ENCODE peak calls at places on chromosomes 11 and 22, in five cellular contexts. One of them, this sample, is unnamed.

GRCh38 chr11:57279131-57279530 is 42.1 kb upstream of the APLNR start:
- DNase-seq in NCI-H2029 treated with DMSO at 0.1 percent for 48 hours: no peak
- DNase-seq in NCI-H1092: no peak
- DNase-seq in naive thymus-derived CD8-positive, alpha-beta T cell: no peak
- DNase-seq in stimulated activated CD4-positive, alpha-beta T cell treated with anti-CD3 and anti-CD28 coated beads, Interleukin-15, amount 100 ng/mL, for 24 hours: no peak
- DNase-seq in this sample: no peak

GRCh38 chr11:126156814-126157213 is 54.6 kb downstream of the RPUSD4 start:
- DNase-seq in NCI-H1092: no peak
- DNase-seq in NCI-H2029 treated with DMSO at 0.1 percent for 48 hours: no peak
- DNase-seq in naive thymus-derived CD8-positive, alpha-beta T cell: no peak
- DNase-seq in stimulated activated CD4-positive, alpha-beta T cell treated with anti-CD3 and anti-CD28 coated beads, Interleukin-15, amount 100 ng/mL, for 24 hours: no peak
- DNase-seq in this sample: peak; percentile 44

GRCh38 chr22:50739279-50739691 is 1.3 kb downstream of the ACR start:
- DNase-seq in NCI-H2029 treated with DMSO at 0.1 percent for 48 hours: no peak
- DNase-seq in NCI-H1092: no peak
- DNase-seq in stimulated activated CD4-positive, alpha-beta T cell treated with anti-CD3 and anti-CD28 coated beads, Interleukin-15, amount 100 ng/mL, for 24 hours: no peak
- DNase-seq in naive thymus-derived CD8-positive, alpha-beta T cell: no peak
- DNase-seq in this sample: no peak

GRCh38 chr22:20862540-20862939 is 3.7 kb downstream of the SNAP29 start:
- DNase-seq in naive thymus-derived CD8-positive, alpha-beta T cell: no peak
- DNase-seq in NCI-H2029 treated with DMSO at 0.1 percent for 48 hours: no peak
- DNase-seq in NCI-H1092: no peak
- DNase-seq in stimulated activated CD4-positive, alpha-beta T cell treated with anti-CD3 and anti-CD28 coated beads, Interleukin-15, amount 100 ng/mL, for 24 hours: no peak
- DNase-seq in this sample: no peak

GRCh38 chr22:19876314-19876940 is 21.8 kb upstream of the GNB1L start:
- DNase-seq in stimulated activated CD4-positive, alpha-beta T cell treated with anti-CD3 and anti-CD28 coated beads, Interleukin-15, amount 100 ng/mL, for 24 hours: no peak
- DNase-seq in NCI-H1092: no peak
- DNase-seq in naive thymus-derived CD8-positive, alpha-beta T cell: no peak
- DNase-seq in NCI-H2029 treated with DMSO at 0.1 percent for 48 hours: no peak
- DNase-seq in this sample: no peak

GRCh38 chr11:15810079-15810478 is 546.3 kb downstream of the SOX6 start:
- DNase-seq in stimulated activated CD4-positive, alpha-beta T cell treated with anti-CD3 and anti-CD28 coated beads, Interleukin-15, amount 100 ng/mL, for 24 hours: no peak
- DNase-seq in NCI-H1092: no peak
- DNase-seq in NCI-H2029 treated with DMSO at 0.1 percent for 48 hours: no peak
- DNase-seq in naive thymus-derived CD8-positive, alpha-beta T cell: no peak
- DNase-seq in this sample: no peak

GRCh38 chr11:82557274-82557673 is 176.4 kb downstream of the FAM181B start:
- DNase-seq in NCI-H2029 treated with DMSO at 0.1 percent for 48 hours: no peak
- DNase-seq in stimulated activated CD4-positive, alpha-beta T cell treated with anti-CD3 and anti-CD28 coated beads, Interleukin-15, amount 100 ng/mL, for 24 hours: no peak
- DNase-seq in naive thymus-derived CD8-positive, alpha-beta T cell: no peak
- DNase-seq in NCI-H1092: no peak
- DNase-seq in this sample: no peak

GRCh38 chr11:128259816-128260215 is 327.5 kb downstream of the ETS1 start:
- DNase-seq in NCI-H1092: no peak
- DNase-seq in NCI-H2029 treated with DMSO at 0.1 percent for 48 hours: no peak
- DNase-seq in stimulated activated CD4-positive, alpha-beta T cell treated with anti-CD3 and anti-CD28 coated beads, Interleukin-15, amount 100 ng/mL, for 24 hours: no peak
- DNase-seq in naive thymus-derived CD8-positive, alpha-beta T cell: no peak
- DNase-seq in this sample: no peak

GRCh38 chr22:20084547-20085413 is 4.7 kb downstream of the DGCR8 start:
- DNase-seq in stimulated activated CD4-positive, alpha-beta T cell treated with anti-CD3 and anti-CD28 coated beads, Interleukin-15, amount 100 ng/mL, for 24 hours: peak; percentile 40
- DNase-seq in NCI-H2029 treated with DMSO at 0.1 percent for 48 hours: no peak
- DNase-seq in NCI-H1092: no peak
- DNase-seq in naive thymus-derived CD8-positive, alpha-beta T cell: no peak
- DNase-seq in this sample: peak; percentile 45

GRCh38 chr11:11520231-11521015 is 101.4 kb downstream of the GALNT18 start:
- DNase-seq in NCI-H1092: no peak
- DNase-seq in naive thymus-derived CD8-positive, alpha-beta T cell: no peak
- DNase-seq in NCI-H2029 treated with DMSO at 0.1 percent for 48 hours: no peak
- DNase-seq in stimulated activated CD4-positive, alpha-beta T cell treated with anti-CD3 and anti-CD28 coated beads, Interleukin-15, amount 100 ng/mL, for 24 hours: no peak
- DNase-seq in this sample: no peak

GRCh38 chr11:35943294-35943693 is 568 bp upstream of the LDLRAD3 start:
- DNase-seq in NCI-H1092: no peak
- DNase-seq in naive thymus-derived CD8-positive, alpha-beta T cell: no peak
- DNase-seq in NCI-H2029 treated with DMSO at 0.1 percent for 48 hours: no peak
- DNase-seq in stimulated activated CD4-positive, alpha-beta T cell treated with anti-CD3 and anti-CD28 coated beads, Interleukin-15, amount 100 ng/mL, for 24 hours: no peak
- DNase-seq in this sample: no peak

GRCh38 chr11:115706735-115707134 is 202.5 kb upstream of the CADM1 start:
- DNase-seq in NCI-H1092: no peak
- DNase-seq in stimulated activated CD4-positive, alpha-beta T cell treated with anti-CD3 and anti-CD28 coated beads, Interleukin-15, amount 100 ng/mL, for 24 hours: no peak
- DNase-seq in NCI-H2029 treated with DMSO at 0.1 percent for 48 hours: no peak
- DNase-seq in naive thymus-derived CD8-positive, alpha-beta T cell: no peak
- DNase-seq in this sample: no peak

GRCh38 chr22:29359469-29359868 is 28.9 kb downstream of the AP1B1 start:
- DNase-seq in naive thymus-derived CD8-positive, alpha-beta T cell: no peak
- DNase-seq in NCI-H2029 treated with DMSO at 0.1 percent for 48 hours: no peak
- DNase-seq in NCI-H1092: no peak
- DNase-seq in stimulated activated CD4-positive, alpha-beta T cell treated with anti-CD3 and anti-CD28 coated beads, Interleukin-15, amount 100 ng/mL, for 24 hours: no peak
- DNase-seq in this sample: peak; percentile 60

GRCh38 chr22:40436460-40437431 is 66.4 kb downstream of the SGSM3 start:
- DNase-seq in NCI-H2029 treated with DMSO at 0.1 percent for 48 hours: peak; percentile 39
- DNase-seq in stimulated activated CD4-positive, alpha-beta T cell treated with anti-CD3 and anti-CD28 coated beads, Interleukin-15, amount 100 ng/mL, for 24 hours: peak; percentile 40
- DNase-seq in NCI-H1092: no peak
- DNase-seq in naive thymus-derived CD8-positive, alpha-beta T cell: peak; percentile 15
- DNase-seq in this sample: peak; percentile 96

This sample was measured in NB4.